ENCODE peak calls at places on chromosomes 12 and 14, in four cellular contexts. F is A549, E is HepG2, P is GM12878. C is an unnamed sample.
A peak's percentile ranks its signal among the peaks of the same experiment; 100 is the strongest.

GRCh38 chr14:59325906-59326305 is 137.4 kb downstream of the DAAM1 start:
- DNase-seq in F (no peak), E (no peak), P (no peak), C (no peak)

GRCh38 chr12:104957388-104958008 is 592 bp downstream of the SLC41A2 start:
- DNase-seq in F (peak; percentile 57), E (no peak), P (no peak), C (peak; percentile 3)

GRCh38 chr12:92561543-92561899 is 141.3 kb upstream of the PLEKHG7 start:
- DNase-seq in F (no peak), E (no peak), P (no peak), C (no peak)

GRCh38 chr12:21881950-21882349 is 59.3 kb downstream of the ABCC9 start:
- DNase-seq in F (no peak), E (no peak), P (no peak), C (no peak)

GRCh38 chr12:86777335-86777734 is 521.1 kb upstream of the MGAT4C start:
- DNase-seq in F (no peak), E (no peak), P (no peak), C (no peak)

GRCh38 chr12:24500466-24501232 is 448.3 kb downstream of the BCAT1 start:
- DNase-seq in F (no peak), E (no peak), P (no peak), C (no peak)

GRCh38 chr14:47297374-47297773 is 378.0 kb downstream of the MDGA2 start:
- DNase-seq in F (no peak), E (no peak), P (no peak), C (no peak)

GRCh38 chr12:9906888-9907287 is 25.3 kb downstream of the CLEC2A start:
- DNase-seq in F (no peak), E (no peak), P (no peak), C (no peak)

GRCh38 chr14:100534528-100535286 is 52.5 kb downstream of the BEGAIN start:
- DNase-seq in F (no peak), E (no peak), P (no peak), C (no peak)

GRCh38 chr12:91877022-91877421 is 268.6 kb downstream of the BTG1 start:
- DNase-seq in F (no peak), E (no peak), P (peak; percentile 20), C (no peak)

GRCh38 chr14:61616524-61617185 is 78.7 kb upstream of the HIF1A start:
- DNase-seq in F (no peak), E (peak; percentile 25), P (no peak), C (no peak)

GRCh38 chr12:32454075-32454474 is 54.7 kb downstream of the FGD4 start:
- DNase-seq in F (peak; percentile 47), E (no peak), P (no peak), C (no peak)

GRCh38 chr12:32454866-32455265 is 55.5 kb downstream of the FGD4 start:
- DNase-seq in F (no peak), E (no peak), P (no peak), C (no peak)

GRCh38 chr12:32451816-32452215 is 52.5 kb downstream of the FGD4 start:
- DNase-seq in F (no peak), E (no peak), P (no peak), C (no peak)

GRCh38 chr12:32457251-32458025 is 58.1 kb downstream of the FGD4 start:
- DNase-seq in F (no peak), E (no peak), P (no peak), C (no peak)

DNA sequence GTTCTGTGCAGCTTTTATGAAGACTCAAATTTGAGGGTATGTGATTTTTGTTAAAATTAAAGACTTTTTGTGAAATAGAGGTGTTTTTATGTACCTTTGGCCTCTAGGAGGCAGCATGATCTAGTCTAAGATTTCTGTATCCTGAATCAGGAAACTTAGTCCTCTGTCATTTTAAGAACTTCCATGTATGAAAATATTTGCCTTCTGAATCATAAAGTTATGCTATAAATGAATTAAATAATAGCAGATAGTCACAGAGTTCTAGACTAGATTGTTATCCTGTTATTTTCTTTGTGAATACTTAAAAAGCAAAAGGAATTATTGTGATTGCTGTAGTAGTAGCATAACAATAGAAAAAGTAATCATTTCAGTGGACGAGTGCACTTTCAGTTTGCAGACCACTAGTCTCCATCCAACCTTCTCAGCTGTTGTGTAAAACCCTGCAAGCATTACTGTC is 56.3 kb downstream of the FGD4 start:
- DNase-seq in F (peak; percentile 66), E (peak; percentile 55), P (no peak), C (peak; percentile 31)
- H3K4me3 ChIP-seq in F (peak overlapping the region; percentile 28), E (no peak overlapping the region), P (no peak overlapping the region), C (no peak overlapping the region)

GRCh38 chr12:118058227-118058626 is 2.8 kb downstream of the WSB2 start:
- DNase-seq in F (no peak), E (no peak), P (no peak), C (no peak)

GRCh38 chr12:118055865-118056773 is 4.9 kb downstream of the WSB2 start:
- DNase-seq in F (no peak), E (peak; percentile 84), P (no peak), C (no peak)

GRCh38 chr12:118053071-118053985 is 7.7 kb downstream of the WSB2 start:
- DNase-seq in F (no peak), E (peak; percentile 40), P (no peak), C (no peak)

GRCh38 chr12:118052324-118053070 is 8.5 kb downstream of the WSB2 start:
- DNase-seq in F (peak; percentile 98), E (peak; percentile 99), P (no peak), C (no peak)

GRCh38 chr12:118055144-118055557 is 5.8 kb downstream of the WSB2 start:
- DNase-seq in F (peak; percentile 39), E (peak; percentile 68), P (no peak), C (peak; percentile 52)
- TF ChIP-seq POLR2AphosphoS2 in F (no peak), E (no peak), P (no peak), C (no peak)

GRCh38 chr14:64971890-64972785 is at the start of gene RAB15:
- DNase-seq in F (peak; percentile 34), E (no peak), P (no peak), C (peak; percentile 22)

GRCh38 chr14:64971452-64971889 is 665 bp downstream of the RAB15 start:
- DNase-seq in F (no peak), E (no peak), P (no peak), C (no peak)

GRCh38 chr14:64970041-64970440 is 2.1 kb downstream of the RAB15 start:
- DNase-seq in F (no peak), E (no peak), P (no peak), C (no peak)

GRCh38 chr14:64973026-64973442 is 898 bp upstream of the RAB15 start:
- DNase-seq in F (no peak), E (peak; percentile 38), P (no peak), C (no peak)

DNA sequence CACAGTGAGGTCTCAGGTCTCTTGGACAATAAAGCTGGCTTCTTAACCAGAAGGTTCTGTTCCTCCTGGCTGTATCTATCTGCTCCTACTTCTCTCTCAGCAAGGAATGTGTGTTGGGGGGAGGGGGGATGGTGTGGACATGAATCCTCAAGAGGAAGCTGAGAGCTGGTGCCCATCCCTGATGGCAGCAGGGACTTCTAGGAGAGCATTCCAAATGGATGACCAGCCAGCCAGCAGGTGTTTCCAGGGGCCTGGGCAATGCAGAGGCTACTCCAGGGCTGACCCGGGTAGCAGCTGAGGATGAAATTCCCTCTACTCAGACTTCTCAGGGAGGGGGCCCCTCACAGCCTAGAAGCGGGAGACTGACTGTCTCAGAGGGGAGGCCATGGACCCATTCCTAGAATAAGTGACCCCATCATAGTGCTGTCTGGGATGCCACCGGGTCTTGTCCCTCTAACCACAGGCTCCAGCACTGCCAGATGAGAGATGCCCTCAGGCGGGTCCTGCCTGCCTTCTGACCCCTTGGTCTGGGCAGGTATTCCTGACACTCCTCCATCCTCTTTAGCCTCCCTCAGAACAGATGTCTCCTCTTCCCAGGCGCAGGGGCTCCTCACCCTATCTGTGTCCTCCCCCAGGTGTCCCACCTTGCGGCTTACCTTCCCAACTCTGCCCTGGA is 1.2 kb downstream of the RAB15 start:
- DNase-seq in F (peak; percentile 23), E (no peak), P (no peak), C (no peak)
- H3K4me3 ChIP-seq in F (peak overlapping the region; percentile 61), E (peak overlapping the region; percentile 74), P (no peak overlapping the region), C (no peak overlapping the region)

GRCh38 chr14:74144789-74145188 is 60.0 kb downstream of the LIN52 start:
- DNase-seq in F (no peak), E (peak; percentile 73), P (no peak), C (no peak)
- TF ChIP-seq POLR2AphosphoS2 in F (no peak), E (no peak), P (no peak), C (no peak)

GRCh38 chr14:69131176-69131575 is 21.7 kb downstream of the DCAF5 start:
- DNase-seq in F (no peak), E (no peak), P (no peak), C (no peak)
- H3K4me3 ChIP-seq in F (no peak overlapping the region), E (no peak overlapping the region), P (no peak overlapping the region), C (no peak overlapping the region)

GRCh38 chr12:40312982-40313576 is 88.3 kb downstream of the LRRK2 start:
- DNase-seq in F (peak; percentile 13), E (peak; percentile 2), P (no peak), C (no peak)

GRCh38 chr12:40313928-40314327 is 89.1 kb downstream of the LRRK2 start:
- DNase-seq in F (no peak), E (no peak), P (peak; percentile 38), C (no peak)

GRCh38 chr12:40314927-40315326 is 90.1 kb downstream of the LRRK2 start:
- DNase-seq in F (no peak), E (no peak), P (no peak), C (no peak)

GRCh38 chr12:40310201-40310600 is 85.4 kb downstream of the LRRK2 start:
- DNase-seq in F (no peak), E (peak; percentile 3), P (no peak), C (no peak)

DNA sequence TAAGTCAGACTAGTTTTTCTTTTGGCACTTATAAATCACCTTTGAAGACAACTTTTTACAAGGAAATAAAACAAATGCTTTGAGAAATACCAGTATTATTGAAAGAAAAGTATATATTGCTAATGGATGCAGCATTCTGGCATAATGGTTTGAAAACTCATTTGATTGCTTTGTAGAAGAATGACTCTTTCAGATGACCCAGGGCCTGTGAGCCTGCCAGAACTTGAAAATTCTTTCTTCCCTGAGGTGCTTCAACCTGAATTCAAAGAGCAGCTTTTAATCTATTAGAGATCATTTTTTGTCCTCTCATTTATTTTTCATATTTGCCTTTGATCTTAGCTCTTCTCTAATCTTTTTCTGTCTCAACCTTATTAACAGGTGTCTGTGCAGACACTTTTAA is 87.4 kb downstream of the LRRK2 start:
- DNase-seq in F (no peak), E (no peak), P (no peak), C (no peak)
- TF ChIP-seq POLR2AphosphoS2 in F (no peak), E (no peak), P (no peak), C (no peak)

GRCh38 chr12:79617696-79618095 is 73.1 kb downstream of the PAWR start:
- DNase-seq in F (no peak), E (no peak), P (no peak), C (no peak)
- H3K4me3 ChIP-seq in F (no peak overlapping the region), E (no peak overlapping the region), P (no peak overlapping the region), C (no peak overlapping the region)

GRCh38 chr14:81172353-81172752 is 48.4 kb downstream of the GTF2A1 start:
- DNase-seq in F (no peak), E (no peak), P (no peak), C (no peak)

GRCh38 chr14:81170829-81171195 is 49.9 kb downstream of the GTF2A1 start:
- DNase-seq in F (no peak), E (no peak), P (no peak), C (no peak)

GRCh38 chr14:81172881-81173280 is 47.9 kb downstream of the GTF2A1 start:
- DNase-seq in F (no peak), E (no peak), P (no peak), C (no peak)

GRCh38 chr14:81178063-81178462 is 42.7 kb downstream of the GTF2A1 start:
- DNase-seq in F (no peak), E (no peak), P (no peak), C (no peak)

GRCh38 chr14:81176224-81176623 is 44.5 kb downstream of the GTF2A1 start:
- DNase-seq in F (no peak), E (no peak), P (no peak), C (no peak)
- TF ChIP-seq POLR2AphosphoS2 in F (no peak), E (no peak), P (no peak), C (no peak)

GRCh38 chr12:118980407-118981014 is 830 bp upstream of the SRRM4 start:
- DNase-seq in F (no peak), E (no peak), P (no peak), C (no peak)
- H3K4me3 ChIP-seq in F (no peak overlapping the region), E (no peak overlapping the region), P (no peak overlapping the region), C (no peak overlapping the region)